ENCODE peak calls at places on chromosome 12, in five cellular contexts. G is K562, K is GM12891, V is endothelial cell of umbilical vein, N is HL-60. Q is an unnamed sample.

GRCh38 chr12:75985566-75985965 is 46.0 kb downstream of the PHLDA1 start:
- DNase-seq in G (no peak), K (no peak), V (no peak), N (no peak), Q (no peak)

GRCh38 chr12:64611430-64612286 is 1.4 kb downstream of the RASSF3 start:
- DNase-seq in G (peak), K (no peak), V (peak), N (peak), Q (no peak)

GRCh38 chr12:111405856-111406473 is at the start of gene SH2B3:
- DNase-seq in G (peak), K (no peak), V (no peak), N (no peak), Q (no peak)

GRCh38 chr12:114430306-114430705 is 24.4 kb upstream of the TBX5 start:
- DNase-seq in G (no peak), K (no peak), V (no peak), N (no peak), Q (no peak)

GRCh38 chr12:112979281-112979680 is 962 bp downstream of the OAS2 start:
- DNase-seq in G (no peak), K (no peak), V (no peak), N (no peak), Q (no peak)

GRCh38 chr12:119710374-119710773 is 42.4 kb downstream of the PRKAB1 start:
- DNase-seq in G (no peak), K (no peak), V (no peak), N (no peak), Q (no peak)

GRCh38 chr12:32794281-32794680 is 38.6 kb upstream of the YARS2 start:
- DNase-seq in G (no peak), K (no peak), V (no peak), N (no peak), Q (no peak)

GRCh38 chr12:116689586-116689985 is 48.3 kb downstream of the SPRING1 start:
- DNase-seq in G (no peak), K (no peak), V (no peak), N (no peak), Q (no peak)

GRCh38 chr12:10612954-10613333 is 465 bp downstream of the MAGOHB start:
- DNase-seq in G (peak), K (no peak), V (no peak), N (no peak), Q (no peak)

GRCh38 chr12:47400251-47400650 is 305.6 kb downstream of the RPAP3 start:
- DNase-seq in G (no peak), K (no peak), V (no peak), N (no peak), Q (no peak)

GRCh38 chr12:113933201-113933786 is 32.8 kb downstream of the RBM19 start:
- DNase-seq in G (peak), K (no peak), V (no peak), N (no peak), Q (no peak)

GRCh38 chr12:117114784-117115183 is 15.6 kb upstream of the TESC start:
- DNase-seq in G (no peak), K (no peak), V (no peak), N (no peak), Q (no peak)

GRCh38 chr12:51028126-51028810 is 2.1 kb upstream of the SLC11A2 start:
- DNase-seq in G (peak), K (no peak), V (peak), N (peak), Q (peak)

GRCh38 chr12:99627459-99627858 is 20.1 kb upstream of the GARIN6 start:
- DNase-seq in G (no peak), K (no peak), V (no peak), N (no peak), Q (no peak)

GRCh38 chr12:106760184-106760531 is 14.3 kb upstream of the RIC8B start:
- DNase-seq in G (no peak), K (peak), V (no peak), N (peak), Q (no peak)

GRCh38 chr12:121719926-121720414 is 7.4 kb downstream of the TMEM120B start:
- DNase-seq in G (no peak), K (no peak), V (peak), N (no peak), Q (no peak)

GRCh38 chr12:14982562-14982961 is 9.7 kb downstream of the PDE6H start:
- DNase-seq in G (no peak), K (no peak), V (no peak), N (peak), Q (no peak)
- TF ChIP-seq POLR2AphosphoS5 in G (no peak), K (no peak), V (no peak), N (no peak), Q (no peak)

GRCh38 chr12:109927622-109928021 is 27.5 kb downstream of the TCHP start:
- DNase-seq in G (peak), K (peak), V (peak), N (peak), Q (peak)
- TF ChIP-seq POLR2AphosphoS5 in G (no peak), K (no peak), V (no peak), N (no peak), Q (no peak)

GRCh38 chr12:11756523-11756922 is 107.0 kb downstream of the ETV6 start:
- DNase-seq in G (no peak), K (no peak), V (no peak), N (no peak), Q (no peak)
- TF ChIP-seq POLR2AphosphoS5 in G (no peak), K (no peak), V (no peak), N (no peak), Q (no peak)

GRCh38 chr12:53737951-53738833 is 10.9 kb upstream of the CALCOCO1 start:
- DNase-seq in G (peak), K (no peak), V (no peak), N (no peak), Q (no peak)
- TF ChIP-seq POLR2AphosphoS5 in G (no peak), K (no peak), V (no peak), N (no peak), Q (no peak)

DNA sequence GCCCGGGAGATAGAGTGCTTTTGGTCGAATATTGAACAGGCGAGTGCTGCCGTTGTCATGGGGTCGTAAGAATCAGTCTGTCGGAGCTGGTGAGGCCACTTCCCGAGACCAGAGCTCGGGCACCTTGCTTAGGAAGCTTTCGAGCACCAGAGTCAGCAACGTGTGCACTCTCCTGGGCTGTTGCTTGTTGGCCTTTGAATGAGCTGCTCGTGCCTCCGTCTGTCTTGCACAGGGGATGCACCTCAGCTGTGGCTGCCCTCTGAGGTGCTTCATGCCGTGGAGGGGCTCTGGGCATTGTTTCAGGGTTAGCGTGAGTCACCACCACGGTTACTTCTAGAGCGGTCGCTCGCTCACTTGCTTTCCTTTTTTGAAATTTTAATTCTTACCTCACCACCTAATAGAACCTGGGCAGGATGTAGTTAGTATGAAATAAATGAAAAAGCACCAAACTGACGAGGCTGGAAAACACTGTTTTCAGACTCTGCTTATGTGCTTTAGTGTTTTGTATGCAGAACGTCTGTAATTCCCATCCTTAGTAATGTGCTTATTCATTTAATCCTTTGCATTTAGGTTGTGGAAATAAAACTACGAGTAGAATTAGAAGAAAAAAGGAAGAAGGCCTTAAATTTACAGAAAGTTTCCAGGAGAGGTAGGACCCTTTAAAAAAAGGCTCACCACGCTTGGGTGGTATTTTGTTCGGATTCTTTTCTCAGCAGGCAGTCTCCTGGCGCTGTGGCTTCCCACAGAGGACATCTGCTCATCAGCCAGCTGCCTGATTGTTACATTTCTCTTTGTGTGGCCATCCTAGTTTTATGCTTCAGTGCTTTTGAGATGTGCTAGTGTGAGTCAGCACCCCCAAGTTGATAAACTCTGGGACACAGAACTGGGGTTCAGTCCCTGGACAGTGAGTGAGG is 40.6 kb downstream of the EP400 start:
- DNase-seq in G (no peak), K (no peak), V (no peak), N (no peak), Q (no peak)
- TF ChIP-seq POLR2AphosphoS5 in G (no peak), K (no peak), V (no peak), N (no peak), Q (no peak)

DNA sequence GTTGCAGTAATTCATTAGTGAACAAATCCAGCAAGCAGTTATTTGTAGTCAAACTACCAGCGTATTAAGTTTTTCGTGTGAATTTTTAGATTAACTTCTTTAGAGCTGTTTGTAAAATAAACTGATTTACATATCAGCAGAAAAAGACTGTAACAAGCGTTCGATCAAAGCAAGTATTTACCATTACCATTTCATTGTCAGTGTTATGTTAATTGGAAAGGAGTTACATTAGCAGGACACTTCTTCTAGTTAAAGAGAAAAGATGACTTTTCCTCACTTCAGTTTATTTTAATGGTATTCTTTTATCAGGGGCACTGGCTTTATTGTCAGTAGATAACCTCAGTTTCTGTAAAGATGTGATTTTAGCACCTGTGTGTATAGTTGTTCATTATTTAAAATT is 151.1 kb upstream of the AEBP2 start:
- DNase-seq in G (no peak), K (no peak), V (peak), N (no peak), Q (no peak)
- TF ChIP-seq POLR2AphosphoS5 in G (no peak), K (no peak), V (no peak), N (no peak), Q (no peak)

GRCh38 chr12:59077153-59077930 is 157.0 kb upstream of the LRIG3 start:
- DNase-seq in G (no peak), K (no peak), V (peak), N (no peak), Q (no peak)

GRCh38 chr12:59078027-59078426 is 157.7 kb upstream of the LRIG3 start:
- DNase-seq in G (no peak), K (no peak), V (no peak), N (no peak), Q (no peak)

GRCh38 chr12:59080101-59080500 is 159.8 kb upstream of the LRIG3 start:
- DNase-seq in G (no peak), K (no peak), V (no peak), N (no peak), Q (no peak)

GRCh38 chr12:59079029-59079428 is 158.7 kb upstream of the LRIG3 start:
- DNase-seq in G (no peak), K (no peak), V (no peak), N (peak), Q (no peak)

DNA sequence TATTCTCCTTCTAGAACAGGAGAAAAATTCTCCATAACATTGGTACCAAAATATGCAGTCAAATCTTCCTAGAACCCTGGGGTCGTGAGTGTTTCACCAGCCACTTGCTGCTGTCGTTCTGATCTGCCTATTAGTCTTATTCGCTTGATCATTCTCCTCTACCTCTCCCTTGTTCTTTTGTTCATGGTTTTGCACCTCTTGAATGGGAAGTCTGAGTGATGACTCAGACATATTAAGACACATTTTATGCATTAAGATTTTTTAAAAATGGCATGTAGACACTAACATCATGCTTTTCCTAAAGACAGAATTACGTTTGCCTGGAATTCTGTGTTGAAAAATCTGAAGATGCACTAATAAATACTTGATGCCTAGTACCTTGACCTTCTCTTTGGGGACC is 159.2 kb upstream of the LRIG3 start:
- DNase-seq in G (no peak), K (no peak), V (peak), N (no peak), Q (no peak)
- TF ChIP-seq POLR2AphosphoS5 in G (no peak), K (no peak), V (no peak), N (no peak), Q (no peak)